ENCODE peak calls at places on chromosomes 13 and 19, in ten cellular contexts. J is left lung, M is astrocyte, O is IMR-90, G is T-helper 17 cell, Y is heart left ventricle, Q is Caco-2, C is AG04450, P is GM12878, X is A549. W is an unnamed sample.

GRCh38 chr13:113756441-113757097 is 2.5 kb upstream of the TMEM255B start:
- DNase-seq in J (no peak), Q (no peak), Y (no peak), M (no peak), P (no peak), G (no peak), C (no peak), X (no peak), O (peak; percentile 12), W (no peak)

GRCh38 chr13:40064723-40065122 is 409.3 kb downstream of the COG6 start:
- DNase-seq in Q (no peak), X (peak; percentile 5), J (no peak), P (no peak), O (peak; percentile 1), Y (no peak), M (peak; percentile 79), C (no peak), G (no peak), W (peak; percentile 28)

GRCh38 chr13:43316997-43317396 is 293.6 kb downstream of the DNAJC15 start:
- DNase-seq in X (no peak), O (peak; percentile 67), M (peak; percentile 50), Y (peak; percentile 22), Q (no peak), J (no peak), G (no peak), P (no peak), C (no peak), W (peak; percentile 62)

GRCh38 chr13:41502676-41503075 is 45.3 kb downstream of the RGCC start:
- DNase-seq in C (no peak), O (no peak), J (no peak), X (no peak), Q (no peak), Y (no peak), G (no peak), P (peak; percentile 59), M (no peak), W (no peak)

GRCh38 chr13:26685606-26686005 is 75.0 kb downstream of the GPR12 start:
- DNase-seq in G (no peak), X (no peak), O (no peak), Y (no peak), J (no peak), C (no peak), M (no peak), P (no peak), Q (no peak), W (no peak)

GRCh38 chr13:23547000-23547590 is 23.1 kb upstream of the TNFRSF19 start:
- DNase-seq in X (no peak), O (peak; percentile 7), P (no peak), J (peak; percentile 71), M (peak; percentile 31), Q (no peak), C (no peak), G (no peak), Y (peak; percentile 60), W (peak; percentile 91)

GRCh38 chr13:110856941-110857835 is 57.7 kb downstream of the ANKRD10 start:
- DNase-seq in M (no peak), O (no peak), G (no peak), Q (no peak), X (no peak), J (no peak), Y (no peak), P (no peak), C (no peak), W (no peak)

GRCh38 chr13:95540848-95541247 is 11.7 kb upstream of the CLDN10 start:
- DNase-seq in Q (no peak), Y (no peak), C (no peak), J (no peak), G (no peak), M (no peak), X (no peak), P (no peak), O (no peak), W (peak; percentile 43)

GRCh38 chr13:112968380-112968909 is 569 bp upstream of the MCF2L start:
- DNase-seq in Y (no peak), P (no peak), J (peak; percentile 84), C (no peak), G (peak; percentile 38), M (no peak), X (peak; percentile 10), O (no peak), Q (peak; percentile 74), W (peak; percentile 76)

GRCh38 chr19:40256511-40256910 is 28.6 kb downstream of the AKT2 start:
- DNase-seq in X (no peak), M (no peak), O (no peak), P (no peak), C (no peak), Q (no peak), J (peak; percentile 40), Y (no peak), G (no peak), W (peak; percentile 15)

DNA sequence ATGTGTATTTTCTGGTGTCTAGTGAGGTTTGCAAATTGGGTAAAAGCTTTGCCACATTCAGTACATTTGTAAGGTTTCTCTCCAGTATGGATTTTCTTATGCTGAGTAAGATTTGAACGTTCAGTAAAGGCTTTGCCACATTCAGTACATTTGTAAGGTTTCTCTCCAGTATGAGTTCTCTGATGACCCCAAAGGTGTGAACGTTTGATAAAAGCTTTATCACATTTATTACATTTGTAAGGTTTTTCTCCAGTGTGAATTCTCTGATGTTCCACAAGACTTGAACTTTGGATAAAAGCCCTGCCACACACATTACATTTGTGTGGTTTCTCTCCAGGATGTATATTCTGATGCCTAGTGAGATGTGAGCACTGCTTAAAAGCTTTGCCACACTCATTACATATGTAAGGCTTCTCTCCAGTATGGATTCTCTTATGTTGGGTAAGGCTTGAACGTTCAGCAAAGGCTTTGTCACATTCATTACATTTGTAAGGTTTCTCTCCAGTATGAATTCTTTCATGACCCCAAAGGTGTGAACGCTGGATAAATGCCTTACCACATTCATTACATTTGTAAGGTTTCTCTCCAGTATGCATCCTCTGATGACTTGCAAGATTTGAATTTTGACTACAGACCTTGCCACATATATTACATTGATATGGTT is 17.4 kb downstream of the ZNF677 start:
- DNase-seq in C (no peak), G (no peak), P (no peak), M (no peak), Q (no peak), X (no peak), Y (no peak), J (no peak), O (no peak), W (no peak)
- H3K9me3 ChIP-seq in C (peaks cover 48% of the 10 kb centered on the region), G (peaks cover 20% of the 10 kb centered on the region), P (peaks cover 2% of the 10 kb centered on the region), M (peaks cover 32% of the 10 kb centered on the region), Q (peaks cover 69% of the 10 kb centered on the region), X (peaks cover 86% of the 10 kb centered on the region), Y (peaks cover 100% of the 10 kb centered on the region), J (peaks cover 100% of the 10 kb centered on the region), O (peaks cover 51% of the 10 kb centered on the region), W (peaks cover 16% of the 10 kb centered on the region)

GRCh38 chr19:8884416-8884815 is 52.2 kb downstream of the MBD3L1 start:
- DNase-seq in Y (no peak), C (no peak), X (no peak), P (no peak), J (no peak), M (no peak), O (no peak), G (no peak), Q (no peak), W (no peak)

GRCh38 chr19:8877854-8878705 is 45.9 kb downstream of the MBD3L1 start:
- DNase-seq in J (no peak), X (no peak), O (no peak), Y (no peak), C (no peak), Q (peak; percentile 2), P (no peak), G (no peak), M (no peak), W (no peak)

GRCh38 chr19:8881512-8881911 is 49.3 kb downstream of the MBD3L1 start:
- DNase-seq in P (no peak), O (no peak), G (no peak), J (no peak), Q (no peak), Y (no peak), M (no peak), C (no peak), X (no peak), W (no peak)

GRCh38 chr19:8880864-8881488 is 48.8 kb downstream of the MBD3L1 start:
- DNase-seq in M (no peak), C (no peak), X (no peak), P (no peak), J (no peak), G (no peak), O (no peak), Q (no peak), Y (no peak), W (no peak)
- H3K9me3 ChIP-seq in M (peaks cover 14% of the 10 kb centered on the region), C (peaks cover 47% of the 10 kb centered on the region), X (no peaks in the 10 kb centered on the region), P (no peaks in the 10 kb centered on the region), J (peaks cover 29% of the 10 kb centered on the region), G (no peaks in the 10 kb centered on the region), O (peaks cover 35% of the 10 kb centered on the region), Q (no peaks in the 10 kb centered on the region), Y (peaks cover 11% of the 10 kb centered on the region), W (no peaks in the 10 kb centered on the region)

GRCh38 chr13:75101997-75102720 is 379.8 kb downstream of the TBC1D4 start:
- DNase-seq in G (no peak), O (peak; percentile 6), Q (no peak), C (no peak), M (peak; percentile 61), Y (no peak), X (no peak), P (no peak), J (no peak), W (no peak)

DNA sequence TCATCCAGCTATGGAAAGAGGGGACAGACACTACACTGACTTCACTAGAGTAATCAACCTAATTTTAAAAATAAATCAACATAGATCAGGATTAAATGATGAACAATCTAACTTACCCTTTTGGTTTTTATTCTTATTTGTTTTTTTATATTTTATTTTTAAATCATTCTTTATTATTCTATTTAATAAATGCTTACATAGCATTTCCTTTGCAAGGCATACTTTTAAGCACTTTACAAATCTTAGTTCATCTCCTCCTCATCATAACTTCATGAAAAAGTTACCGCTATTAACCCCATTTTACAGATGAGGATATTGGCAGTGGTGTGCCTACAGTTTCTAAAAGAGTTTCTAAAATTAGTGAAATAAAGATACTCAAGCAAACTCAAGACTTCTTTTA is 380.6 kb downstream of the TBC1D4 start:
- DNase-seq in C (no peak), M (no peak), X (no peak), Q (no peak), O (no peak), J (no peak), Y (no peak), P (no peak), G (no peak), W (no peak)
- H3K9me3 ChIP-seq in C (no peaks in the 10 kb centered on the region), M (no peaks in the 10 kb centered on the region), X (no peaks in the 10 kb centered on the region), Q (no peaks in the 10 kb centered on the region), O (no peaks in the 10 kb centered on the region), J (no peaks in the 10 kb centered on the region), Y (peaks cover under 1% of the 10 kb centered on the region), P (no peaks in the 10 kb centered on the region), G (no peaks in the 10 kb centered on the region), W (no peaks in the 10 kb centered on the region)

GRCh38 chr19:34713262-34713637 is 20.8 kb upstream of the ZNF181 start:
- DNase-seq in Q (peak; percentile 33), X (no peak), C (no peak), Y (no peak), P (no peak), J (no peak), G (no peak), M (no peak), O (no peak), W (no peak)

GRCh38 chr19:34711890-34712289 is 22.2 kb upstream of the ZNF181 start:
- DNase-seq in J (no peak), M (no peak), Q (no peak), C (no peak), X (no peak), P (no peak), G (no peak), Y (no peak), O (no peak), W (no peak)

GRCh38 chr19:34712606-34713261 is 21.3 kb upstream of the ZNF181 start:
- DNase-seq in Y (peak; percentile 56), J (no peak), C (peak; percentile 66), P (peak; percentile 23), M (peak; percentile 44), G (no peak), Q (peak; percentile 77), O (peak; percentile 82), X (peak; percentile 77), W (peak; percentile 17)

GRCh38 chr19:34715357-34715756 is 18.7 kb upstream of the ZNF181 start:
- DNase-seq in G (no peak), M (no peak), O (no peak), J (no peak), P (no peak), C (no peak), Y (no peak), X (no peak), Q (no peak), W (no peak)
- H3K9me3 ChIP-seq in G (peaks cover 8% of the 10 kb centered on the region), M (peaks cover 3% of the 10 kb centered on the region), O (peaks cover 3% of the 10 kb centered on the region), J (peaks cover 11% of the 10 kb centered on the region), P (peaks cover 4% of the 10 kb centered on the region), C (peaks cover 6% of the 10 kb centered on the region), Y (peaks cover 13% of the 10 kb centered on the region), X (peaks cover 67% of the 10 kb centered on the region), Q (peaks cover 43% of the 10 kb centered on the region), W (no peaks in the 10 kb centered on the region)

W was measured in right cardiac atrium.